ENCODE peak calls at places on chromosomes 16 and 17, in eight cellular contexts. B is iPS-NIHi11; T is NCI-H510A; D is activated T-helper 1 cell treated with anti-CD3 and anti-CD28 coated beads, Interleukin-12 subunit alpha, Interleukin-12 subunit beta, Interleukin-2, Interleukin-4 antibody, amounts not matched to agents 30 ng/mL and 10 ng/mL and 1 ng/mL, durations not matched to agents 14 hours and 24 hours and 36 hours; P is NCI-H748 treated with DMSO at 0.1 percent for 48 hours; F is endothelial cell; G is AG10803; L is brain microvascular endothelial cell. M is an unnamed sample.

GRCh38 chr16:66620419-66620775 is 15.9 kb downstream of the CMTM3 start:
- DNase-seq in F (no peak), T (no peak), L (no peak), P (no peak), B (no peak), D (no peak), G (no peak), M (no peak)

GRCh38 chr17:76697702-76698465 is 12.9 kb downstream of the MXRA7 start:
- DNase-seq in G (no peak), T (peak), F (no peak), D (no peak), L (peak), P (no peak), B (peak), M (peak)

GRCh38 chr17:59840908-59841666 is 51.7 kb downstream of the TUBD1 start:
- DNase-seq in G (peak), B (no peak), F (no peak), P (no peak), D (no peak), T (no peak), L (peak), M (peak)

GRCh38 chr17:47694018-47694817 is at the start of gene TBKBP1:
- DNase-seq in F (peak), B (peak), L (no peak), G (peak), P (peak), D (no peak), T (peak), M (peak)

GRCh38 chr17:704111-704864 is 10.4 kb downstream of the VPS53 start:
- DNase-seq in G (no peak), F (no peak), D (no peak), P (no peak), L (no peak), B (no peak), T (no peak), M (no peak)

GRCh38 chr17:14559220-14559619 is 258.3 kb downstream of the HS3ST3B1 start:
- DNase-seq in D (no peak), T (no peak), F (no peak), L (no peak), G (no peak), P (no peak), B (no peak), M (no peak)

GRCh38 chr17:74514632-74515035 is 16.6 kb downstream of the CD300LB start:
- DNase-seq in P (no peak), L (no peak), G (no peak), D (no peak), F (no peak), B (no peak), T (no peak), M (no peak)

GRCh38 chr16:9469512-9469911 is 378.1 kb downstream of the HAPSTR1 start:
- DNase-seq in L (no peak), P (no peak), B (no peak), G (peak), F (no peak), D (no peak), T (no peak), M (no peak)

GRCh38 chr16:57025941-57026777 is 36.8 kb downstream of the NLRC5 start:
- DNase-seq in D (no peak), B (no peak), T (no peak), G (no peak), F (no peak), P (no peak), L (no peak), M (no peak)

GRCh38 chr17:74368341-74369152 is 1.2 kb downstream of the GPR142 start:
- DNase-seq in T (peak), F (peak), P (no peak), G (peak), B (peak), D (peak), L (peak), M (peak)

GRCh38 chr16:81158964-81159363 is 62.8 kb upstream of the GCSH start:
- DNase-seq in L (no peak), F (no peak), G (no peak), T (no peak), P (no peak), B (no peak), D (no peak), M (no peak)

GRCh38 chr16:54812229-54812628 is 118.4 kb upstream of the IRX5 start:
- DNase-seq in B (no peak), G (peak), F (no peak), L (no peak), D (no peak), P (no peak), T (no peak), M (no peak)

M was measured in HAP-1.